ENCODE peak calls at places on chromosomes 3 and 15, in nine cellular contexts. N is cardiac muscle cell, R is tibial nerve, D is keratinocyte, J is psoas muscle, I is small intestine, P is prostate gland, T is transverse colon, H is ovary. L is an unnamed sample.

GRCh38 chr3:132002039-132002438 is 32.8 kb downstream of the CPNE4 start:
- DNase-seq in N (no peak), R (no peak), D (no peak), J (no peak), I (peak), P (no peak), T (no peak), H (no peak), L (no peak)

GRCh38 chr3:158420654-158421396 is 150.2 kb upstream of the MLF1 start:
- DNase-seq in N (peak), R (no peak), D (peak), J (no peak), I (no peak), P (no peak), T (no peak), H (no peak), L (no peak)

GRCh38 chr15:64635486-64635815 is 139.9 kb downstream of the RBPMS2 start:
- DNase-seq in N (peak), R (no peak), D (no peak), J (no peak), I (peak), P (peak), T (no peak), H (no peak), L (peak)

GRCh38 chr3:147572970-147573340 is 163.8 kb downstream of the ZIC1 start:
- DNase-seq in N (no peak), R (no peak), D (no peak), J (no peak), I (no peak), P (no peak), T (no peak), H (no peak), L (no peak)

GRCh38 chr3:134040066-134040465 is 10.3 kb upstream of the SLCO2A1 start:
- DNase-seq in N (no peak), R (no peak), D (no peak), J (no peak), I (no peak), P (no peak), T (no peak), H (no peak), L (no peak)

GRCh38 chr3:194095464-194095863 is 40.5 kb upstream of the HES1 start:
- DNase-seq in N (no peak), R (no peak), D (no peak), J (peak), I (peak), P (peak), T (peak), H (no peak), L (peak)

GRCh38 chr3:133572158-133573053 is 1.1 kb upstream of the CDV3 start:
- DNase-seq in N (peak), R (no peak), D (no peak), J (no peak), I (peak), P (no peak), T (peak), H (peak), L (no peak)

GRCh38 chr15:60660290-60661051 is 181.5 kb upstream of the ICE2 start:
- DNase-seq in N (peak), R (no peak), D (no peak), J (no peak), I (no peak), P (no peak), T (no peak), H (peak), L (peak)

GRCh38 chr15:74631935-74632560 is 16.4 kb downstream of the CLK3 start:
- DNase-seq in N (peak), R (peak), D (no peak), J (peak), I (peak), P (peak), T (peak), H (peak), L (no peak)

DNA sequence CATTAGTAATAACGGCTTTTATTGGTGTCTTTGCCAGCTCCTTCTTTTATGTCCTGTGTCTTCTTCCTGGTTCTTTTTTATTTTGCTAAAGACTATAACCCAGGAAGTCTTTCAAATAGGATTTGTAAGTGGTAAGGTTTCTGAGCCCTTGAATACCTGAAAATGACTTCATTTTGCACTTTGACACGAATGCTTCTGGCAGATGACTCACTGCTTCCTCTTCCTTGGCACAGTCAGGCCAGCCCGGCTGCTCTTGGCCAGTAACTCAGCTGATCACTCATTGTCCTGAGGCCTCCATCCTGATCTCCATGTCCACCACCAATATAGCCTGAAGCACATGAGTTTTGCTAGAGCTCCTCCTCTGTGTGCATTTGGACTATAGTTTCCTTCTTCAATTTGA is 48.7 kb upstream of the NR2E3 start:
- DNase-seq in N (peak), R (no peak), D (peak), J (no peak), I (peak), P (no peak), T (peak), H (no peak), L (no peak)
- H3K4me3 ChIP-seq in N (no peak), R (no peak), D (no peak), J (no peak), I (no peak), P (no peak), T (no peak), H (no peak), L (no peak)

GRCh38 chr3:59280113-59280512 is 230.3 kb upstream of the CFAP20DC start:
- DNase-seq in N (no peak), R (no peak), D (no peak), J (no peak), I (no peak), P (no peak), T (no peak), H (no peak), L (no peak)
- H3K4me3 ChIP-seq in N (no peak), R (no peak), D (no peak), J (no peak), I (no peak), P (no peak), T (no peak), H (no peak), L (no peak)

DNA sequence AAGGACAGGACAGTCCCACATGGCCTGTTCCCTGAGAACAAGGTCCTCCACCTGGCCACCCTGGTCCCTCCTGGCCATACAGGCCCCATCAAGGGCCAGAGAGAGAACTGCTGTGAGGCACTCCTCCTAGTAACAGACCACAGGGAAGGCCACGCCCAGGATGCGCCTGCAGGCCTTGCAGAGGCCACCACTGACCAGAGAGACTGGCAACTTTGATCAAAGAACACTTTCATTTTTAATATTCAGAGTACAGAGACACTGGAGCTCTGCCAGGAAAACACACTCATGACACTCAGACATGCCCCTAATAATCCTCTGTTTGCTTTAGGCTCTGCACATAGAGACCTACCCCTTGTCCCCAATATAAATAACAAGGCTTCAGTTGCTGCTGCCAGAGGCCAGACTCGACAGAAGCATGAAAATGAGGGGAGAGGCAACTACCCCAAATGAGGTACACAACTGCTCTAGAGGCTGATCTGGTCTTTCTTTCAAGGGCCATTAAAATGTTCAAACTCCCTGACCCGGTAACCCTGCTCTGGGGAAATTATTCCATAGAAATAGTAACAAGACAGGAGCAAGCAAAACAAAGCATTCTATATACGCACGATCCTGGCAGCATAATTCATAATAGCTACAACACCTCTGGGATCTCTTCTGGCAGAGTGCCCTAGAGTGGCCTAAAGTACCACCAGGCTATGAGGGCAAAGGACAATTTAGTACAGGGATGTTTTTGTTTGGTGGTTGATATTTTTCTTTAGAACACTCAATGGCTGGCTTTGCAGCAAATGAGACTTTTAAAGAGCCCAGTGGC is 44.7 kb downstream of the CCDC12 start:
- DNase-seq in N (no peak), R (no peak), D (no peak), J (peak), I (peak), P (no peak), T (peak), H (no peak), L (no peak)
- H3K4me3 ChIP-seq in N (no peak), R (no peak), D (no peak), J (peak), I (no peak), P (no peak), T (no peak), H (no peak), L (no peak)

DNA sequence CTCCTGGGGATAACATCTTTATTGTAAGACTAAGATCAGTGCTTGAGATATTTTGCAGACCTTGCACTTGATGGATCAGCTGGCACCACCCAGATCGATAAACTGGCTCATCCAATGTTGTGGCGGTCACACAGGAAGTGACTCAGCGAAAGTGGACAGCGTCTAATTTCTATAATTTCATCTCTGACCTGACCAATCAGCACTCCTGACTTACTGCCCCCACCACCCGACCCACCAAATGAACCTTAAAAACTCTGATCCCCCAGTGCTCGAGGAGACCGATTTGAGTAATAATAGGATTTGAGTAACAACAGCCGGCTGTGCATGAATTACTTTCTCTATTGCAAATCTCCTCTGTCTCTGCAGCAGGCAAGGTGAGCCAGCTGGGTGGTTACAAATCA is 62.7 kb upstream of the RNU6-1 start:
- DNase-seq in N (no peak), R (no peak), D (no peak), J (no peak), I (peak), P (no peak), T (no peak), H (no peak), L (no peak)
- H3K4me3 ChIP-seq in N (no peak), R (no peak), D (no peak), J (no peak), I (no peak), P (no peak), T (no peak), H (no peak), L (no peak)

DNA sequence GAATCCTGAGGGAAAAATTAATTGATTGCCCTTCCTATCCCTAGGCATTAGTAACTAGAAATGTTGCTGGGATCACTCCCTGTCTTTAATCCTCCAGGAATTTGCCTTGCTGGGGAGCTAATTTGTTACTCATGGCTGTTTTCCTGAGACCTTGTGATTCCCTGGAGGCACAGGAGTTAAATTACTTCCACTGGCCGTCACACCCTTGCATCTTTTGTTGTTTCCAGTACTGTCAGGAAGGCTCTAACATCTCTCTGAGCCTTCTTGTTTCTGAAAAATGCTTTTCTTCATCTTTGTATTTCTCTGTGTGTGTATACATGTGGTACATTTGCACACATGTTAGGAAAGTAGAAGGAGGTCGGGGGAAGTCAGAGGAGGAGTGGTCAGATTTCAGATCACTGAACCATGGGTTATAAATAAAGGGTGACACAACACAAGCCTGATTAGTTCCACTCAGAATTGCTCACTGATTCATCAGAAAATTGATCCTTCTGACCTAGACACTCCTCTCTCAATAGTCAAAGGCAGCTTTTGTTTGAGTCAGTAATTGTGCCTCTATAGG is 23.5 kb upstream of the LRRFIP2 start:
- DNase-seq in N (no peak), R (no peak), D (no peak), J (no peak), I (no peak), P (no peak), T (no peak), H (no peak), L (no peak)
- H3K4me3 ChIP-seq in N (no peak), R (no peak), D (no peak), J (no peak), I (no peak), P (no peak), T (no peak), H (no peak), L (no peak)